ENCODE peak calls at places on chromosomes 5 and 9, in nine cellular contexts. One of them, this sample, is unnamed.

GRCh38 chr5:174101331-174101730 is 55.8 kb downstream of the NSG2 start:
- DNase-seq in NCI-H460: no peak
- DNase-seq in NAMALWA: no peak
- DNase-seq in GM12865: no peak
- DNase-seq in activated CD4-positive, alpha-beta T cell treated with anti-CD3 and anti-CD28 coated beads, Interleukin-2, amount 50 U/mL, for 1 hour: no peak
- DNase-seq in activated CD8-positive, alpha-beta memory T cell treated with anti-CD3 and anti-CD28 coated beads, Interleukin-2, amount 50 U/mL, for 48 hours: no peak
- DNase-seq in amygdala: no peak
- DNase-seq in GM23248: no peak
- DNase-seq in DMS79: no peak
- DNase-seq in this sample: no peak

GRCh38 chr5:104016650-104017049 is 454.1 kb upstream of the NUDT12 start:
- DNase-seq in NCI-H460: no peak
- DNase-seq in NAMALWA: no peak
- DNase-seq in GM12865: no peak
- DNase-seq in activated CD4-positive, alpha-beta T cell treated with anti-CD3 and anti-CD28 coated beads, Interleukin-2, amount 50 U/mL, for 1 hour: no peak
- DNase-seq in activated CD8-positive, alpha-beta memory T cell treated with anti-CD3 and anti-CD28 coated beads, Interleukin-2, amount 50 U/mL, for 48 hours: no peak
- DNase-seq in amygdala: no peak
- DNase-seq in GM23248: peak; percentile 0
- DNase-seq in DMS79: no peak
- DNase-seq in this sample: no peak

GRCh38 chr9:108550111-108550510 is 305.7 kb downstream of the ACTL7B start:
- DNase-seq in NCI-H460: no peak
- DNase-seq in NAMALWA: no peak
- DNase-seq in GM12865: no peak
- DNase-seq in activated CD4-positive, alpha-beta T cell treated with anti-CD3 and anti-CD28 coated beads, Interleukin-2, amount 50 U/mL, for 1 hour: no peak
- DNase-seq in activated CD8-positive, alpha-beta memory T cell treated with anti-CD3 and anti-CD28 coated beads, Interleukin-2, amount 50 U/mL, for 48 hours: no peak
- DNase-seq in amygdala: no peak
- DNase-seq in GM23248: peak; percentile 29
- DNase-seq in DMS79: no peak
- DNase-seq in this sample: no peak

GRCh38 chr5:14914603-14915277 is 43.2 kb upstream of the ANKH start:
- DNase-seq in NCI-H460: no peak
- DNase-seq in NAMALWA: no peak
- DNase-seq in GM12865: no peak
- DNase-seq in activated CD4-positive, alpha-beta T cell treated with anti-CD3 and anti-CD28 coated beads, Interleukin-2, amount 50 U/mL, for 1 hour: no peak
- DNase-seq in activated CD8-positive, alpha-beta memory T cell treated with anti-CD3 and anti-CD28 coated beads, Interleukin-2, amount 50 U/mL, for 48 hours: no peak
- DNase-seq in amygdala: no peak
- DNase-seq in GM23248: peak; percentile 92
- DNase-seq in DMS79: no peak
- DNase-seq in this sample: no peak

GRCh38 chr5:89374818-89375521 is 492.0 kb upstream of the MEF2C start:
- DNase-seq in NCI-H460: no peak
- DNase-seq in NAMALWA: no peak
- DNase-seq in GM12865: no peak
- DNase-seq in activated CD4-positive, alpha-beta T cell treated with anti-CD3 and anti-CD28 coated beads, Interleukin-2, amount 50 U/mL, for 1 hour: no peak
- DNase-seq in activated CD8-positive, alpha-beta memory T cell treated with anti-CD3 and anti-CD28 coated beads, Interleukin-2, amount 50 U/mL, for 48 hours: no peak
- DNase-seq in amygdala: no peak
- DNase-seq in GM23248: no peak
- DNase-seq in DMS79: no peak
- DNase-seq in this sample: no peak

GRCh38 chr5:96597441-96598020 is 64.6 kb upstream of the CAST start:
- DNase-seq in NCI-H460: peak; percentile 92
- DNase-seq in NAMALWA: no peak
- DNase-seq in GM12865: no peak
- DNase-seq in activated CD4-positive, alpha-beta T cell treated with anti-CD3 and anti-CD28 coated beads, Interleukin-2, amount 50 U/mL, for 1 hour: no peak
- DNase-seq in activated CD8-positive, alpha-beta memory T cell treated with anti-CD3 and anti-CD28 coated beads, Interleukin-2, amount 50 U/mL, for 48 hours: no peak
- DNase-seq in amygdala: no peak
- DNase-seq in GM23248: peak; percentile 59
- DNase-seq in DMS79: no peak
- DNase-seq in this sample: no peak

GRCh38 chr5:173875189-173875588 is 13.0 kb upstream of the CPEB4 start:
- DNase-seq in NCI-H460: no peak
- DNase-seq in NAMALWA: no peak
- DNase-seq in GM12865: no peak
- DNase-seq in activated CD4-positive, alpha-beta T cell treated with anti-CD3 and anti-CD28 coated beads, Interleukin-2, amount 50 U/mL, for 1 hour: no peak
- DNase-seq in activated CD8-positive, alpha-beta memory T cell treated with anti-CD3 and anti-CD28 coated beads, Interleukin-2, amount 50 U/mL, for 48 hours: no peak
- DNase-seq in amygdala: no peak
- DNase-seq in GM23248: no peak
- DNase-seq in DMS79: no peak
- DNase-seq in this sample: no peak

GRCh38 chr5:117800261-117800660 is 1188.1 kb downstream of the DTWD2 start:
- DNase-seq in NCI-H460: no peak
- DNase-seq in NAMALWA: no peak
- DNase-seq in GM12865: no peak
- DNase-seq in activated CD4-positive, alpha-beta T cell treated with anti-CD3 and anti-CD28 coated beads, Interleukin-2, amount 50 U/mL, for 1 hour: no peak
- DNase-seq in activated CD8-positive, alpha-beta memory T cell treated with anti-CD3 and anti-CD28 coated beads, Interleukin-2, amount 50 U/mL, for 48 hours: no peak
- DNase-seq in amygdala: no peak
- DNase-seq in GM23248: no peak
- DNase-seq in DMS79: no peak
- DNase-seq in this sample: no peak

GRCh38 chr9:124742940-124743339 is 28.2 kb downstream of the NR6A1 start:
- DNase-seq in NCI-H460: no peak
- DNase-seq in NAMALWA: no peak
- DNase-seq in GM12865: no peak
- DNase-seq in activated CD4-positive, alpha-beta T cell treated with anti-CD3 and anti-CD28 coated beads, Interleukin-2, amount 50 U/mL, for 1 hour: no peak
- DNase-seq in activated CD8-positive, alpha-beta memory T cell treated with anti-CD3 and anti-CD28 coated beads, Interleukin-2, amount 50 U/mL, for 48 hours: no peak
- DNase-seq in amygdala: no peak
- DNase-seq in GM23248: no peak
- DNase-seq in DMS79: no peak
- DNase-seq in this sample: no peak

GRCh38 chr9:4106744-4107143 is 193.1 kb downstream of the GLIS3 start:
- DNase-seq in NCI-H460: no peak
- DNase-seq in NAMALWA: no peak
- DNase-seq in GM12865: no peak
- DNase-seq in activated CD4-positive, alpha-beta T cell treated with anti-CD3 and anti-CD28 coated beads, Interleukin-2, amount 50 U/mL, for 1 hour: no peak
- DNase-seq in activated CD8-positive, alpha-beta memory T cell treated with anti-CD3 and anti-CD28 coated beads, Interleukin-2, amount 50 U/mL, for 48 hours: no peak
- DNase-seq in amygdala: no peak
- DNase-seq in GM23248: peak; percentile 89
- DNase-seq in DMS79: no peak
- DNase-seq in this sample: no peak

GRCh38 chr5:31231171-31231570 is 37.7 kb downstream of the CDH6 start:
- DNase-seq in NCI-H460: no peak
- DNase-seq in NAMALWA: no peak
- DNase-seq in GM12865: no peak
- DNase-seq in activated CD4-positive, alpha-beta T cell treated with anti-CD3 and anti-CD28 coated beads, Interleukin-2, amount 50 U/mL, for 1 hour: no peak
- DNase-seq in activated CD8-positive, alpha-beta memory T cell treated with anti-CD3 and anti-CD28 coated beads, Interleukin-2, amount 50 U/mL, for 48 hours: no peak
- DNase-seq in amygdala: no peak
- DNase-seq in GM23248: peak; percentile 50
- DNase-seq in DMS79: no peak
- DNase-seq in this sample: no peak

GRCh38 chr9:118736406-118736805 is 632.8 kb downstream of the BRINP1 start:
- DNase-seq in NCI-H460: no peak
- DNase-seq in NAMALWA: no peak
- DNase-seq in GM12865: no peak
- DNase-seq in activated CD4-positive, alpha-beta T cell treated with anti-CD3 and anti-CD28 coated beads, Interleukin-2, amount 50 U/mL, for 1 hour: no peak
- DNase-seq in activated CD8-positive, alpha-beta memory T cell treated with anti-CD3 and anti-CD28 coated beads, Interleukin-2, amount 50 U/mL, for 48 hours: no peak
- DNase-seq in amygdala: no peak
- DNase-seq in GM23248: no peak
- DNase-seq in DMS79: no peak
- DNase-seq in this sample: no peak

GRCh38 chr5:131630963-131631350 is 4.1 kb downstream of the RAPGEF6 start:
- DNase-seq in NCI-H460: no peak
- DNase-seq in NAMALWA: no peak
- DNase-seq in GM12865: no peak
- DNase-seq in activated CD4-positive, alpha-beta T cell treated with anti-CD3 and anti-CD28 coated beads, Interleukin-2, amount 50 U/mL, for 1 hour: no peak
- DNase-seq in activated CD8-positive, alpha-beta memory T cell treated with anti-CD3 and anti-CD28 coated beads, Interleukin-2, amount 50 U/mL, for 48 hours: no peak
- DNase-seq in amygdala: no peak
- DNase-seq in GM23248: peak; percentile 43
- DNase-seq in DMS79: no peak
- DNase-seq in this sample: no peak

GRCh38 chr5:141192110-141192725 is at the start of gene PCDHB10:
- DNase-seq in NCI-H460: peak; percentile 45
- DNase-seq in NAMALWA: peak; percentile 68
- DNase-seq in GM12865: peak; percentile 2
- DNase-seq in activated CD4-positive, alpha-beta T cell treated with anti-CD3 and anti-CD28 coated beads, Interleukin-2, amount 50 U/mL, for 1 hour: peak; percentile 6
- DNase-seq in activated CD8-positive, alpha-beta memory T cell treated with anti-CD3 and anti-CD28 coated beads, Interleukin-2, amount 50 U/mL, for 48 hours: peak; percentile 65
- DNase-seq in amygdala: peak; percentile 24
- DNase-seq in GM23248: peak; percentile 54
- DNase-seq in DMS79: no peak
- DNase-seq in this sample: peak; percentile 9

GRCh38 chr9:108463927-108464606 is 391.7 kb downstream of the ACTL7B start:
- DNase-seq in NCI-H460: no peak
- DNase-seq in NAMALWA: no peak
- DNase-seq in GM12865: no peak
- DNase-seq in activated CD4-positive, alpha-beta T cell treated with anti-CD3 and anti-CD28 coated beads, Interleukin-2, amount 50 U/mL, for 1 hour: no peak
- DNase-seq in activated CD8-positive, alpha-beta memory T cell treated with anti-CD3 and anti-CD28 coated beads, Interleukin-2, amount 50 U/mL, for 48 hours: no peak
- DNase-seq in amygdala: no peak
- DNase-seq in GM23248: peak; percentile 51
- DNase-seq in DMS79: no peak
- DNase-seq in this sample: no peak

GRCh38 chr5:59746261-59746765 is 147.2 kb downstream of the PDE4D start:
- DNase-seq in NCI-H460: no peak
- DNase-seq in NAMALWA: no peak
- DNase-seq in GM12865: peak; percentile 14
- DNase-seq in activated CD4-positive, alpha-beta T cell treated with anti-CD3 and anti-CD28 coated beads, Interleukin-2, amount 50 U/mL, for 1 hour: no peak
- DNase-seq in activated CD8-positive, alpha-beta memory T cell treated with anti-CD3 and anti-CD28 coated beads, Interleukin-2, amount 50 U/mL, for 48 hours: no peak
- DNase-seq in amygdala: no peak
- DNase-seq in GM23248: peak; percentile 88
- DNase-seq in DMS79: no peak
- DNase-seq in this sample: no peak

GRCh38 chr9:95197692-95198271 is 119.7 kb downstream of the FANCC start:
- DNase-seq in NCI-H460: no peak
- DNase-seq in NAMALWA: no peak
- DNase-seq in GM12865: no peak
- DNase-seq in activated CD4-positive, alpha-beta T cell treated with anti-CD3 and anti-CD28 coated beads, Interleukin-2, amount 50 U/mL, for 1 hour: no peak
- DNase-seq in activated CD8-positive, alpha-beta memory T cell treated with anti-CD3 and anti-CD28 coated beads, Interleukin-2, amount 50 U/mL, for 48 hours: no peak
- DNase-seq in amygdala: no peak
- DNase-seq in GM23248: peak; percentile 31
- DNase-seq in DMS79: peak; percentile 85
- DNase-seq in this sample: no peak

GRCh38 chr5:2917093-2917492 is 165.6 kb upstream of the IRX2 start:
- DNase-seq in NCI-H460: no peak
- DNase-seq in NAMALWA: no peak
- DNase-seq in GM12865: no peak
- DNase-seq in activated CD4-positive, alpha-beta T cell treated with anti-CD3 and anti-CD28 coated beads, Interleukin-2, amount 50 U/mL, for 1 hour: no peak
- DNase-seq in activated CD8-positive, alpha-beta memory T cell treated with anti-CD3 and anti-CD28 coated beads, Interleukin-2, amount 50 U/mL, for 48 hours: no peak
- DNase-seq in amygdala: no peak
- DNase-seq in GM23248: no peak
- DNase-seq in DMS79: no peak
- DNase-seq in this sample: no peak

GRCh38 chr9:76266649-76267627 is 127.3 kb downstream of the RFK start:
- DNase-seq in NCI-H460: no peak
- DNase-seq in NAMALWA: no peak
- DNase-seq in GM12865: no peak
- DNase-seq in activated CD4-positive, alpha-beta T cell treated with anti-CD3 and anti-CD28 coated beads, Interleukin-2, amount 50 U/mL, for 1 hour: no peak
- DNase-seq in activated CD8-positive, alpha-beta memory T cell treated with anti-CD3 and anti-CD28 coated beads, Interleukin-2, amount 50 U/mL, for 48 hours: no peak
- DNase-seq in amygdala: no peak
- DNase-seq in GM23248: no peak
- DNase-seq in DMS79: no peak
- DNase-seq in this sample: no peak

GRCh38 chr5:59597690-59598546 is 295.6 kb downstream of the PDE4D start:
- DNase-seq in NCI-H460: no peak
- DNase-seq in NAMALWA: no peak
- DNase-seq in GM12865: no peak
- DNase-seq in activated CD4-positive, alpha-beta T cell treated with anti-CD3 and anti-CD28 coated beads, Interleukin-2, amount 50 U/mL, for 1 hour: no peak
- DNase-seq in activated CD8-positive, alpha-beta memory T cell treated with anti-CD3 and anti-CD28 coated beads, Interleukin-2, amount 50 U/mL, for 48 hours: no peak
- DNase-seq in amygdala: no peak
- DNase-seq in GM23248: no peak
- DNase-seq in DMS79: no peak
- DNase-seq in this sample: no peak

GRCh38 chr5:124803617-124804331 is 57.3 kb upstream of the ZNF608 start:
- DNase-seq in NCI-H460: no peak
- DNase-seq in NAMALWA: no peak
- DNase-seq in GM12865: no peak
- DNase-seq in activated CD4-positive, alpha-beta T cell treated with anti-CD3 and anti-CD28 coated beads, Interleukin-2, amount 50 U/mL, for 1 hour: no peak
- DNase-seq in activated CD8-positive, alpha-beta memory T cell treated with anti-CD3 and anti-CD28 coated beads, Interleukin-2, amount 50 U/mL, for 48 hours: no peak
- DNase-seq in amygdala: no peak
- DNase-seq in GM23248: no peak
- DNase-seq in DMS79: no peak
- DNase-seq in this sample: no peak